ENCODE peak calls at places on chromosomes 5 and 9, in nine cellular contexts. One of them, this sample, is unnamed.

GRCh38 chr5:124736111-124736813 is 10.2 kb downstream of the ZNF608 start:
- DNase-seq in left colon: no peak
- DNase-seq in CD4-positive, alpha-beta T cell: no peak
- DNase-seq in stimulated activated CD4-positive, alpha-beta T cell treated with anti-CD3 and anti-CD28 coated beads, Interleukin-2, amount 100 ng/mL, for 24 hours: no peak
- DNase-seq in activated naive CD8-positive, alpha-beta T cell treated with anti-CD3 and anti-CD28 coated beads, Interleukin-2, amount 50 U/mL, for 24 hours: no peak
- DNase-seq in NCI-H2029: no peak
- DNase-seq in HFF-Myc: peak; percentile 91
- DNase-seq in hepatocyte: no peak
- DNase-seq in HT1080: no peak
- DNase-seq in this sample: no peak

GRCh38 chr9:132197856-132198550 is 36.1 kb downstream of the NTNG2 start:
- DNase-seq in left colon: no peak
- DNase-seq in CD4-positive, alpha-beta T cell: no peak
- DNase-seq in stimulated activated CD4-positive, alpha-beta T cell treated with anti-CD3 and anti-CD28 coated beads, Interleukin-2, amount 100 ng/mL, for 24 hours: no peak
- DNase-seq in activated naive CD8-positive, alpha-beta T cell treated with anti-CD3 and anti-CD28 coated beads, Interleukin-2, amount 50 U/mL, for 24 hours: no peak
- DNase-seq in NCI-H2029: no peak
- DNase-seq in HFF-Myc: no peak
- DNase-seq in hepatocyte: no peak
- DNase-seq in HT1080: no peak
- DNase-seq in this sample: no peak

GRCh38 chr5:39624268-39624886 is 199.6 kb upstream of the DAB2 start:
- DNase-seq in left colon: peak; percentile 57
- DNase-seq in CD4-positive, alpha-beta T cell: no peak
- DNase-seq in stimulated activated CD4-positive, alpha-beta T cell treated with anti-CD3 and anti-CD28 coated beads, Interleukin-2, amount 100 ng/mL, for 24 hours: no peak
- DNase-seq in activated naive CD8-positive, alpha-beta T cell treated with anti-CD3 and anti-CD28 coated beads, Interleukin-2, amount 50 U/mL, for 24 hours: no peak
- DNase-seq in NCI-H2029: no peak
- DNase-seq in HFF-Myc: no peak
- DNase-seq in hepatocyte: peak; percentile 83
- DNase-seq in HT1080: peak; percentile 40
- DNase-seq in this sample: no peak

GRCh38 chr5:16057277-16057676 is 122.3 kb downstream of the MARCHF11 start:
- DNase-seq in left colon: no peak
- DNase-seq in CD4-positive, alpha-beta T cell: no peak
- DNase-seq in stimulated activated CD4-positive, alpha-beta T cell treated with anti-CD3 and anti-CD28 coated beads, Interleukin-2, amount 100 ng/mL, for 24 hours: no peak
- DNase-seq in activated naive CD8-positive, alpha-beta T cell treated with anti-CD3 and anti-CD28 coated beads, Interleukin-2, amount 50 U/mL, for 24 hours: no peak
- DNase-seq in NCI-H2029: no peak
- DNase-seq in HFF-Myc: no peak
- DNase-seq in hepatocyte: no peak
- DNase-seq in HT1080: peak; percentile 51
- DNase-seq in this sample: no peak

GRCh38 chr9:137297060-137297664 is 4.9 kb downstream of the NRARP start:
- DNase-seq in left colon: peak; percentile 45
- DNase-seq in CD4-positive, alpha-beta T cell: no peak
- DNase-seq in stimulated activated CD4-positive, alpha-beta T cell treated with anti-CD3 and anti-CD28 coated beads, Interleukin-2, amount 100 ng/mL, for 24 hours: no peak
- DNase-seq in activated naive CD8-positive, alpha-beta T cell treated with anti-CD3 and anti-CD28 coated beads, Interleukin-2, amount 50 U/mL, for 24 hours: no peak
- DNase-seq in NCI-H2029: no peak
- DNase-seq in HFF-Myc: no peak
- DNase-seq in hepatocyte: no peak
- DNase-seq in HT1080: no peak
- DNase-seq in this sample: no peak

GRCh38 chr9:70525553-70525952 is 111.1 kb upstream of the KLF9 start:
- DNase-seq in left colon: no peak
- DNase-seq in CD4-positive, alpha-beta T cell: no peak
- DNase-seq in stimulated activated CD4-positive, alpha-beta T cell treated with anti-CD3 and anti-CD28 coated beads, Interleukin-2, amount 100 ng/mL, for 24 hours: no peak
- DNase-seq in activated naive CD8-positive, alpha-beta T cell treated with anti-CD3 and anti-CD28 coated beads, Interleukin-2, amount 50 U/mL, for 24 hours: no peak
- DNase-seq in NCI-H2029: no peak
- DNase-seq in HFF-Myc: no peak
- DNase-seq in hepatocyte: no peak
- DNase-seq in HT1080: peak; percentile 50
- DNase-seq in this sample: no peak

GRCh38 chr5:41629897-41630296 is 119.5 kb upstream of the PLCXD3 start:
- DNase-seq in left colon: no peak
- DNase-seq in CD4-positive, alpha-beta T cell: no peak
- DNase-seq in stimulated activated CD4-positive, alpha-beta T cell treated with anti-CD3 and anti-CD28 coated beads, Interleukin-2, amount 100 ng/mL, for 24 hours: no peak
- DNase-seq in activated naive CD8-positive, alpha-beta T cell treated with anti-CD3 and anti-CD28 coated beads, Interleukin-2, amount 50 U/mL, for 24 hours: no peak
- DNase-seq in NCI-H2029: no peak
- DNase-seq in HFF-Myc: no peak
- DNase-seq in hepatocyte: no peak
- DNase-seq in HT1080: no peak
- DNase-seq in this sample: no peak

GRCh38 chr5:149745-150450 is 41.4 kb upstream of the LRRC14B start:
- DNase-seq in left colon: no peak
- DNase-seq in CD4-positive, alpha-beta T cell: no peak
- DNase-seq in stimulated activated CD4-positive, alpha-beta T cell treated with anti-CD3 and anti-CD28 coated beads, Interleukin-2, amount 100 ng/mL, for 24 hours: no peak
- DNase-seq in activated naive CD8-positive, alpha-beta T cell treated with anti-CD3 and anti-CD28 coated beads, Interleukin-2, amount 50 U/mL, for 24 hours: no peak
- DNase-seq in NCI-H2029: peak; percentile 88
- DNase-seq in HFF-Myc: peak; percentile 50
- DNase-seq in hepatocyte: no peak
- DNase-seq in HT1080: peak; percentile 61
- DNase-seq in this sample: no peak

GRCh38 chr5:57276353-57276752 is 102.5 kb downstream of the GPBP1 start:
- DNase-seq in left colon: no peak
- DNase-seq in CD4-positive, alpha-beta T cell: no peak
- DNase-seq in stimulated activated CD4-positive, alpha-beta T cell treated with anti-CD3 and anti-CD28 coated beads, Interleukin-2, amount 100 ng/mL, for 24 hours: no peak
- DNase-seq in activated naive CD8-positive, alpha-beta T cell treated with anti-CD3 and anti-CD28 coated beads, Interleukin-2, amount 50 U/mL, for 24 hours: peak; percentile 21
- DNase-seq in NCI-H2029: no peak
- DNase-seq in HFF-Myc: no peak
- DNase-seq in hepatocyte: no peak
- DNase-seq in HT1080: no peak
- DNase-seq in this sample: no peak

GRCh38 chr5:78626009-78626571 is 22.5 kb downstream of the LHFPL2 start:
- DNase-seq in left colon: no peak
- DNase-seq in CD4-positive, alpha-beta T cell: no peak
- DNase-seq in stimulated activated CD4-positive, alpha-beta T cell treated with anti-CD3 and anti-CD28 coated beads, Interleukin-2, amount 100 ng/mL, for 24 hours: no peak
- DNase-seq in activated naive CD8-positive, alpha-beta T cell treated with anti-CD3 and anti-CD28 coated beads, Interleukin-2, amount 50 U/mL, for 24 hours: no peak
- DNase-seq in NCI-H2029: no peak
- DNase-seq in HFF-Myc: no peak
- DNase-seq in hepatocyte: no peak
- DNase-seq in HT1080: no peak
- DNase-seq in this sample: no peak

GRCh38 chr5:91331705-91332104 is 51.4 kb downstream of the ARRDC3 start:
- DNase-seq in left colon: no peak
- DNase-seq in CD4-positive, alpha-beta T cell: no peak
- DNase-seq in stimulated activated CD4-positive, alpha-beta T cell treated with anti-CD3 and anti-CD28 coated beads, Interleukin-2, amount 100 ng/mL, for 24 hours: no peak
- DNase-seq in activated naive CD8-positive, alpha-beta T cell treated with anti-CD3 and anti-CD28 coated beads, Interleukin-2, amount 50 U/mL, for 24 hours: no peak
- DNase-seq in NCI-H2029: no peak
- DNase-seq in HFF-Myc: no peak
- DNase-seq in hepatocyte: no peak
- DNase-seq in HT1080: no peak
- DNase-seq in this sample: no peak

GRCh38 chr9:115364991-115365390 is 247.0 kb upstream of the TNC start:
- DNase-seq in left colon: no peak
- DNase-seq in CD4-positive, alpha-beta T cell: no peak
- DNase-seq in stimulated activated CD4-positive, alpha-beta T cell treated with anti-CD3 and anti-CD28 coated beads, Interleukin-2, amount 100 ng/mL, for 24 hours: no peak
- DNase-seq in activated naive CD8-positive, alpha-beta T cell treated with anti-CD3 and anti-CD28 coated beads, Interleukin-2, amount 50 U/mL, for 24 hours: no peak
- DNase-seq in NCI-H2029: no peak
- DNase-seq in HFF-Myc: no peak
- DNase-seq in hepatocyte: no peak
- DNase-seq in HT1080: no peak
- DNase-seq in this sample: no peak

GRCh38 chr9:124522121-124523098 is 15.2 kb upstream of the NR5A1 start:
- DNase-seq in left colon: no peak
- DNase-seq in CD4-positive, alpha-beta T cell: no peak
- DNase-seq in stimulated activated CD4-positive, alpha-beta T cell treated with anti-CD3 and anti-CD28 coated beads, Interleukin-2, amount 100 ng/mL, for 24 hours: no peak
- DNase-seq in activated naive CD8-positive, alpha-beta T cell treated with anti-CD3 and anti-CD28 coated beads, Interleukin-2, amount 50 U/mL, for 24 hours: no peak
- DNase-seq in NCI-H2029: no peak
- DNase-seq in HFF-Myc: no peak
- DNase-seq in hepatocyte: no peak
- DNase-seq in HT1080: peak; percentile 42
- DNase-seq in this sample: no peak

GRCh38 chr9:134057751-134058701 is 9.8 kb downstream of the BRD3 start:
- DNase-seq in left colon: peak; percentile 6
- DNase-seq in CD4-positive, alpha-beta T cell: no peak
- DNase-seq in stimulated activated CD4-positive, alpha-beta T cell treated with anti-CD3 and anti-CD28 coated beads, Interleukin-2, amount 100 ng/mL, for 24 hours: no peak
- DNase-seq in activated naive CD8-positive, alpha-beta T cell treated with anti-CD3 and anti-CD28 coated beads, Interleukin-2, amount 50 U/mL, for 24 hours: no peak
- DNase-seq in NCI-H2029: no peak
- DNase-seq in HFF-Myc: no peak
- DNase-seq in hepatocyte: no peak
- DNase-seq in HT1080: no peak
- DNase-seq in this sample: peak; percentile 67

GRCh38 chr5:78016831-78017529 is 240.8 kb upstream of the TBCA start:
- DNase-seq in left colon: no peak
- DNase-seq in CD4-positive, alpha-beta T cell: no peak
- DNase-seq in stimulated activated CD4-positive, alpha-beta T cell treated with anti-CD3 and anti-CD28 coated beads, Interleukin-2, amount 100 ng/mL, for 24 hours: no peak
- DNase-seq in activated naive CD8-positive, alpha-beta T cell treated with anti-CD3 and anti-CD28 coated beads, Interleukin-2, amount 50 U/mL, for 24 hours: no peak
- DNase-seq in NCI-H2029: no peak
- DNase-seq in HFF-Myc: no peak
- DNase-seq in hepatocyte: no peak
- DNase-seq in HT1080: no peak
- DNase-seq in this sample: no peak

GRCh38 chr5:63959177-63959982 is 2.9 kb downstream of the HTR1A start:
- DNase-seq in left colon: peak; percentile 12
- DNase-seq in CD4-positive, alpha-beta T cell: no peak
- DNase-seq in stimulated activated CD4-positive, alpha-beta T cell treated with anti-CD3 and anti-CD28 coated beads, Interleukin-2, amount 100 ng/mL, for 24 hours: no peak
- DNase-seq in activated naive CD8-positive, alpha-beta T cell treated with anti-CD3 and anti-CD28 coated beads, Interleukin-2, amount 50 U/mL, for 24 hours: no peak
- DNase-seq in NCI-H2029: peak; percentile 5
- DNase-seq in HFF-Myc: no peak
- DNase-seq in hepatocyte: peak; percentile 76
- DNase-seq in HT1080: no peak
- DNase-seq in this sample: peak; percentile 17

GRCh38 chr9:96553070-96553469 is 66.6 kb downstream of the CDC14B start:
- DNase-seq in left colon: no peak
- DNase-seq in CD4-positive, alpha-beta T cell: no peak
- DNase-seq in stimulated activated CD4-positive, alpha-beta T cell treated with anti-CD3 and anti-CD28 coated beads, Interleukin-2, amount 100 ng/mL, for 24 hours: no peak
- DNase-seq in activated naive CD8-positive, alpha-beta T cell treated with anti-CD3 and anti-CD28 coated beads, Interleukin-2, amount 50 U/mL, for 24 hours: no peak
- DNase-seq in NCI-H2029: no peak
- DNase-seq in HFF-Myc: no peak
- DNase-seq in hepatocyte: peak; percentile 41
- DNase-seq in HT1080: peak; percentile 65
- DNase-seq in this sample: no peak

GRCh38 chr9:134425815-134426214 is 99.6 kb downstream of the RXRA start:
- DNase-seq in left colon: no peak
- DNase-seq in CD4-positive, alpha-beta T cell: no peak
- DNase-seq in stimulated activated CD4-positive, alpha-beta T cell treated with anti-CD3 and anti-CD28 coated beads, Interleukin-2, amount 100 ng/mL, for 24 hours: no peak
- DNase-seq in activated naive CD8-positive, alpha-beta T cell treated with anti-CD3 and anti-CD28 coated beads, Interleukin-2, amount 50 U/mL, for 24 hours: no peak
- DNase-seq in NCI-H2029: no peak
- DNase-seq in HFF-Myc: no peak
- DNase-seq in hepatocyte: no peak
- DNase-seq in HT1080: no peak
- DNase-seq in this sample: no peak

GRCh38 chr5:14417792-14418765 is 163.5 kb upstream of the OTULINL start:
- DNase-seq in left colon: no peak
- DNase-seq in CD4-positive, alpha-beta T cell: no peak
- DNase-seq in stimulated activated CD4-positive, alpha-beta T cell treated with anti-CD3 and anti-CD28 coated beads, Interleukin-2, amount 100 ng/mL, for 24 hours: no peak
- DNase-seq in activated naive CD8-positive, alpha-beta T cell treated with anti-CD3 and anti-CD28 coated beads, Interleukin-2, amount 50 U/mL, for 24 hours: no peak
- DNase-seq in NCI-H2029: no peak
- DNase-seq in HFF-Myc: no peak
- DNase-seq in hepatocyte: no peak
- DNase-seq in HT1080: peak; percentile 84
- DNase-seq in this sample: no peak

GRCh38 chr9:131530930-131531832 is at the start of gene UCK1:
- DNase-seq in left colon: peak; percentile 79
- DNase-seq in CD4-positive, alpha-beta T cell: peak; percentile 57
- DNase-seq in stimulated activated CD4-positive, alpha-beta T cell treated with anti-CD3 and anti-CD28 coated beads, Interleukin-2, amount 100 ng/mL, for 24 hours: peak; percentile 81
- DNase-seq in activated naive CD8-positive, alpha-beta T cell treated with anti-CD3 and anti-CD28 coated beads, Interleukin-2, amount 50 U/mL, for 24 hours: peak; percentile 75
- DNase-seq in NCI-H2029: peak; percentile 61
- DNase-seq in HFF-Myc: peak; percentile 12
- DNase-seq in hepatocyte: peak; percentile 92
- DNase-seq in HT1080: peak; percentile 74
- DNase-seq in this sample: peak; percentile 92

GRCh38 chr5:118407958-118408357 is 580.4 kb downstream of the DTWD2 start:
- DNase-seq in left colon: no peak
- DNase-seq in CD4-positive, alpha-beta T cell: no peak
- DNase-seq in stimulated activated CD4-positive, alpha-beta T cell treated with anti-CD3 and anti-CD28 coated beads, Interleukin-2, amount 100 ng/mL, for 24 hours: no peak
- DNase-seq in activated naive CD8-positive, alpha-beta T cell treated with anti-CD3 and anti-CD28 coated beads, Interleukin-2, amount 50 U/mL, for 24 hours: no peak
- DNase-seq in NCI-H2029: no peak
- DNase-seq in HFF-Myc: no peak
- DNase-seq in hepatocyte: no peak
- DNase-seq in HT1080: no peak
- DNase-seq in this sample: no peak

GRCh38 chr5:153496835-153497234 is 6.4 kb downstream of the GRIA1 start:
- DNase-seq in left colon: no peak
- DNase-seq in CD4-positive, alpha-beta T cell: no peak
- DNase-seq in stimulated activated CD4-positive, alpha-beta T cell treated with anti-CD3 and anti-CD28 coated beads, Interleukin-2, amount 100 ng/mL, for 24 hours: no peak
- DNase-seq in activated naive CD8-positive, alpha-beta T cell treated with anti-CD3 and anti-CD28 coated beads, Interleukin-2, amount 50 U/mL, for 24 hours: no peak
- DNase-seq in NCI-H2029: peak; percentile 38
- DNase-seq in HFF-Myc: no peak
- DNase-seq in hepatocyte: peak; percentile 45
- DNase-seq in HT1080: peak; percentile 53
- DNase-seq in this sample: no peak

GRCh38 chr9:23822331-23823169 is 3.5 kb downstream of the ELAVL2 start:
- DNase-seq in left colon: no peak
- DNase-seq in CD4-positive, alpha-beta T cell: no peak
- DNase-seq in stimulated activated CD4-positive, alpha-beta T cell treated with anti-CD3 and anti-CD28 coated beads, Interleukin-2, amount 100 ng/mL, for 24 hours: no peak
- DNase-seq in activated naive CD8-positive, alpha-beta T cell treated with anti-CD3 and anti-CD28 coated beads, Interleukin-2, amount 50 U/mL, for 24 hours: no peak
- DNase-seq in NCI-H2029: no peak
- DNase-seq in HFF-Myc: no peak
- DNase-seq in hepatocyte: no peak
- DNase-seq in HT1080: no peak
- DNase-seq in this sample: peak; percentile 64

GRCh38 chr5:155076379-155076778 is 62.8 kb downstream of the KIF4B start:
- DNase-seq in left colon: no peak
- DNase-seq in CD4-positive, alpha-beta T cell: no peak
- DNase-seq in stimulated activated CD4-positive, alpha-beta T cell treated with anti-CD3 and anti-CD28 coated beads, Interleukin-2, amount 100 ng/mL, for 24 hours: no peak
- DNase-seq in activated naive CD8-positive, alpha-beta T cell treated with anti-CD3 and anti-CD28 coated beads, Interleukin-2, amount 50 U/mL, for 24 hours: no peak
- DNase-seq in NCI-H2029: no peak
- DNase-seq in HFF-Myc: no peak
- DNase-seq in hepatocyte: no peak
- DNase-seq in HT1080: no peak
- DNase-seq in this sample: no peak

GRCh38 chr5:88660947-88661869 is 221.8 kb downstream of the MEF2C start:
- DNase-seq in left colon: peak; percentile 50
- DNase-seq in CD4-positive, alpha-beta T cell: no peak
- DNase-seq in stimulated activated CD4-positive, alpha-beta T cell treated with anti-CD3 and anti-CD28 coated beads, Interleukin-2, amount 100 ng/mL, for 24 hours: peak; percentile 48
- DNase-seq in activated naive CD8-positive, alpha-beta T cell treated with anti-CD3 and anti-CD28 coated beads, Interleukin-2, amount 50 U/mL, for 24 hours: no peak
- DNase-seq in NCI-H2029: peak; percentile 90
- DNase-seq in HFF-Myc: no peak
- DNase-seq in hepatocyte: peak; percentile 89
- DNase-seq in HT1080: peak; percentile 98
- DNase-seq in this sample: peak; percentile 94

This sample was measured in aorta.